ENCODE peak calls at places on chromosomes 5 and 9, in five cellular contexts. U, F, G, X and J are unnamed samples. For H3K4me1, the result is how much of the 10 kb centered on the place peaks cover.

GRCh38 chr9:136644343-136644592 is 18.4 kb upstream of the EGFL7 start:
- DNase-seq in U (peak), F (no peak), G (peak), X (no peak), J (peak)

GRCh38 chr5:132052520-132052919 is 7.9 kb upstream of the IL3 start:
- DNase-seq in U (no peak), F (no peak), G (peak), X (no peak), J (no peak)

GRCh38 chr5:157528036-157528632 is 47.4 kb downstream of the ADAM19 start:
- DNase-seq in U (no peak), F (peak), G (peak), X (no peak), J (no peak)

GRCh38 chr9:114501786-114502682 is 3.2 kb downstream of the WHRN start:
- DNase-seq in U (peak), F (peak), G (no peak), X (no peak), J (peak)

GRCh38 chr5:116971131-116971530 is 396.5 kb upstream of the SEMA6A start:
- DNase-seq in U (no peak), F (no peak), G (no peak), X (no peak), J (no peak)

GRCh38 chr9:123834907-123835562 is 94.9 kb downstream of the DENND1A start:
- DNase-seq in U (no peak), F (peak), G (no peak), X (peak), J (no peak)

GRCh38 chr5:179974281-179974945 is 66.7 kb upstream of the TBC1D9B start:
- DNase-seq in U (no peak), F (no peak), G (no peak), X (no peak), J (no peak)

GRCh38 chr5:107930092-107930491 is 259.4 kb upstream of the EFNA5 start:
- DNase-seq in U (no peak), F (no peak), G (no peak), X (no peak), J (no peak)

GRCh38 chr9:121783523-121784507 is 132.4 kb downstream of the DAB2IP start:
- DNase-seq in U (no peak), F (no peak), G (no peak), X (peak), J (no peak)

GRCh38 chr9:129422843-129423700 is 197.8 kb downstream of the C9orf50 start:
- DNase-seq in U (no peak), F (peak), G (no peak), X (no peak), J (no peak)

GRCh38 chr5:187042-187431 is 4.3 kb upstream of the LRRC14B start:
- DNase-seq in U (no peak), F (no peak), G (no peak), X (no peak), J (no peak)

GRCh38 chr9:136363606-136364368 is at the start of gene DNLZ:
- DNase-seq in U (peak), F (peak), G (peak), X (peak), J (peak)

GRCh38 chr5:68848086-68848485 is 245.7 kb upstream of the SLC30A5 start:
- DNase-seq in U (no peak), F (no peak), G (no peak), X (no peak), J (peak)

GRCh38 chr9:22098636-22099332 is 89.7 kb upstream of the CDKN2B start:
- DNase-seq in U (no peak), F (peak), G (no peak), X (no peak), J (peak)

GRCh38 chr9:132328580-132328979 is 26.2 kb downstream of the SETX start:
- DNase-seq in U (no peak), F (no peak), G (no peak), X (no peak), J (no peak)

GRCh38 chr5:54883374-54884194 is 101.8 kb downstream of the ESM1 start:
- DNase-seq in U (peak), F (peak), G (peak), X (no peak), J (no peak)

GRCh38 chr9:72542917-72543316 is 21.5 kb downstream of the TMC1 start:
- DNase-seq in U (no peak), F (no peak), G (no peak), X (no peak), J (no peak)

DNA sequence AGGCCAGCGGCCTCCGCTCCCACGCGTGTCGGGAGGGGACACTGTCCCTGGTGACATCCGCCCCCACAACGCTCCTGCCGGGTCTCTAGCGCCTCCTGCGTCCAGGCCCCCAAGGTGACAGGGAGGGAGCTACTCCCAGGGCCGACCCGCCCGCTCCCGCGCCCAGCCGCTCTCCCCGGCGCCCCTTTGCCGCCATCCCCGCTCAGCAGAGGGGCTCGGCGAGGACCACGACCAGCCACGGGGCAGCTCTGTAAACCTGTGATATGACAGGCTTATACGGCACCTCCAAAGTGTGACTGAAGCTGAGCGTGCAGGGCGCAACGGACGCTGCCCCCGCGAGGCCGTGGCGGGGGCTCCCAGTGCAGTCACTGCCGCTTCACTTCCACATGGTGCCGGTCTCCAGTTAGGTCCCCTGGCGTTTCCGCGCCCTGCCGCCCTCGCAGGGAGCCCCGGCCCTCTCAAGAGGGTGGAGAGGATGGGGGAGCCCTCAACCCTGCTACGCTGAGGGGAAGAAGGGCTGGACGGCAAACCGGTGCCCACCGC is 978 bp upstream of the ADCY2 start:
- DNase-seq in U (no peak), F (no peak), G (no peak), X (no peak), J (no peak)
- H3K4me1 ChIP-seq in U (under half), F (under half), G (under half), X (under half), J (under half)

GRCh38 chr9:133814586-133815090 is 76.5 kb upstream of the SARDH start:
- DNase-seq in U (no peak), F (no peak), G (no peak), X (no peak), J (no peak)
- H3K4me1 ChIP-seq in U (under half), F (under half), G (under half), X (under half), J (under half)

DNA sequence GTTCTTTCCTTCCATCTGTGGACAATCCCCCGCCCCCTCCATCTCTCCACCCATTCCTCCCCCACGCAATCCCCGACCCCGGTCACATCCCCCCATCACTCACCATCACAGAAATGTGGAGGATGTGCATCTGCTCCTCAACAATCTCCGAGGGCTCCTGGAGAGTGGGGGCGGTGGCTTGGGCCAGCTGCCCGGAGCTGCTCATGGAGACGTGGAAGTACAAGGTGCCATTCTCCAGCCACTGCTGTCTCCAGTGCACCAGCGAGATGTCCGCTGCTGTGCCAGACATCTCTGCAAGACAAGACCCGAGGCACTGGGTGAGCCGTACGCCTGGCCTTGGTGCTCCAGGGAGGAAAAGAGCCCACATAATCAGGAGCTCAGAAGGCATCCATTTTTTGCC is 123.6 kb downstream of the ASTN2 start:
- DNase-seq in U (no peak), F (no peak), G (no peak), X (no peak), J (no peak)
- H3K4me1 ChIP-seq in U (under half), F (under half), G (under half), X (under half), J (under half)

DNA sequence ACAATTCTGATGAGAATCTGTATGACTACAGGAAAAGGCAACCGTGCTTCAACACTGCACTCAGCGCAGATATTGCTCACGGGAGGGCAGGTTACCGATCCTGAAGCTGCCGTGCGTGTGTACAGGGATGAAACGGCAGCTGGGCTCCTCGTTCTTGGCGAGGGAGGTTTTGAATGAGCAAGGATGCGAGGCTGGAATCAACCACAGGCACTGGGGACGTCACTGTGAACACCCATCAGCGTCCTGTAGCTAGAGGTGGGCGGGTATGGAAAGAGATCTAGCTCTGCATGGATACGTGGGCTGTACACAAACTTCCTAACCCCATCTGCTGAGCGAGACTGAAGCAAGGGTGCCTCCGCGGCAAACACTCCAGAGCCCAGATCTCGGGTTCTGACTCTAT is 84.3 kb upstream of the COL5A1 start:
- DNase-seq in U (no peak), F (no peak), G (no peak), X (no peak), J (no peak)
- H3K4me1 ChIP-seq in U (under half), F (under half), G (under half), X (under half), J (under half)

DNA sequence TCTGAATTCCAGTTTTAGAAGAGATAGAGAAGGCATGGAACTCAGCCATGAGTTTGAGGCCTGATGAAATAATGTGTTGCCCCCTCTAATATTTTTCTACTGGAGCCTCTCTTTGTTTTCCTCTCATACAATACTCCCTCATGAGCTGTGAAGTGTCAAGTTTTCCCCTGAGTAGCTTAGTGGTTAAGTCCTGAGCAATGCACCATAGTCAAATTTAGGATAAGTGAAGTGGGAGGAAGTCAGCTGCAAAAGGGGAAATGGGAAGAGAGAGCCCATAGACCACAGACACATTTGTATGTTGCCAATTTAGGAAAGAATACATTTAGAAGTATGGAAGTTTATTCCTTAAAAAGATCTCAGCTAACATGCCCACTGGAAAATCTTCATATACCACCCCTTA is 171.5 kb upstream of the NREP start:
- DNase-seq in U (no peak), F (no peak), G (no peak), X (no peak), J (no peak)
- H3K4me1 ChIP-seq in U (under half), F (under half), G (under half), X (under half), J (under half)